ENCODE peak calls at places on chromosomes 1 and 21, in four cellular contexts. W is fibroblast of the aortic adventitia, Y is MCF 10A, P is CD14-positive monocyte. J is an unnamed sample.

GRCh38 chr21:30097791-30098190 is 68.8 kb downstream of the CLDN17 start:
- DNase-seq in W (no peak), Y (no peak), P (no peak), J (no peak)

GRCh38 chr1:240107058-240107684 is 15.5 kb downstream of the FMN2 start:
- DNase-seq in W (peak), Y (no peak), P (no peak), J (peak)

GRCh38 chr1:229893762-229894444 is 173.1 kb upstream of the GALNT2 start:
- DNase-seq in W (no peak), Y (peak), P (no peak), J (no peak)

GRCh38 chr1:212596798-212597197 is 11.8 kb upstream of the ATF3 start:
- DNase-seq in W (no peak), Y (no peak), P (no peak), J (no peak)

GRCh38 chr1:108878678-108879077 is 1.9 kb downstream of the GPSM2 start:
- DNase-seq in W (no peak), Y (peak), P (no peak), J (no peak)

GRCh38 chr1:37032660-37033354 is 1.5 kb downstream of the GRIK3 start:
- DNase-seq in W (no peak), Y (no peak), P (no peak), J (no peak)

GRCh38 chr21:38917045-38917774 is 111.5 kb downstream of the ETS2 start:
- DNase-seq in W (no peak), Y (no peak), P (no peak), J (no peak)

GRCh38 chr1:150022357-150022756 is 11.8 kb upstream of the OTUD7B start:
- DNase-seq in W (no peak), Y (no peak), P (no peak), J (no peak)

GRCh38 chr1:5828322-5828935 is 163.8 kb downstream of the NPHP4 start:
- DNase-seq in W (no peak), Y (no peak), P (no peak), J (no peak)

GRCh38 chr1:230681599-230681998 is 32.3 kb downstream of the AGT start:
- DNase-seq in W (peak), Y (peak), P (no peak), J (peak)

GRCh38 chr1:67130673-67131072 is 4.1 kb downstream of the C1orf141 start:
- DNase-seq in W (no peak), Y (peak), P (no peak), J (no peak)

GRCh38 chr1:201590474-201590873 is 51.5 kb downstream of the NAV1 start:
- DNase-seq in W (no peak), Y (no peak), P (no peak), J (no peak)

GRCh38 chr1:14677291-14677690 is 78.8 kb downstream of the KAZN start:
- DNase-seq in W (no peak), Y (no peak), P (no peak), J (no peak)

GRCh38 chr1:40247655-40248054 is at the start of gene TMCO2:
- DNase-seq in W (no peak), Y (no peak), P (no peak), J (no peak)

GRCh38 chr1:166975361-166976129 is at the start of gene ILDR2:
- DNase-seq in W (peak), Y (peak), P (no peak), J (peak)

GRCh38 chr1:178399177-178399728 is 97.5 kb downstream of the CLEC20A start:
- DNase-seq in W (no peak), Y (peak), P (no peak), J (no peak)

GRCh38 chr1:85581802-85582686 is 1.5 kb downstream of the CCN1 start:
- DNase-seq in W (peak), Y (peak), P (no peak), J (peak)

GRCh38 chr1:77056525-77056924 is 162.7 kb downstream of the PIGK start:
- DNase-seq in W (no peak), Y (peak), P (no peak), J (no peak)

GRCh38 chr1:112464501-112464900 is 44.3 kb upstream of the WNT2B start:
- DNase-seq in W (no peak), Y (no peak), P (no peak), J (no peak)

GRCh38 chr1:2292725-2293450 is 64.8 kb downstream of the SKI start:
- DNase-seq in W (no peak), Y (no peak), P (no peak), J (no peak)

GRCh38 chr1:168621356-168621755 is 45.0 kb downstream of the XCL1 start:
- DNase-seq in W (peak), Y (no peak), P (no peak), J (no peak)

GRCh38 chr1:94522304-94522703 is 19.3 kb downstream of the F3 start:
- DNase-seq in W (peak), Y (peak), P (no peak), J (peak)

GRCh38 chr1:82899017-82899416 is 1098.3 kb downstream of the ADGRL2 start:
- DNase-seq in W (no peak), Y (no peak), P (no peak), J (no peak)

GRCh38 chr1:204080163-204080903 is 7.4 kb downstream of the SOX13 start:
- DNase-seq in W (peak), Y (peak), P (no peak), J (peak)

GRCh38 chr1:50704126-50704525 is 255.9 kb downstream of the FAF1 start:
- DNase-seq in W (peak), Y (peak), P (no peak), J (peak)

GRCh38 chr1:5865774-5866173 is 126.5 kb downstream of the NPHP4 start:
- DNase-seq in W (no peak), Y (no peak), P (no peak), J (no peak)

GRCh38 chr1:15176120-15176519 is 22.6 kb downstream of the TMEM51 start:
- DNase-seq in W (no peak), Y (no peak), P (no peak), J (no peak)

GRCh38 chr1:3442901-3443300 is 11.6 kb upstream of the ARHGEF16 start:
- DNase-seq in W (no peak), Y (no peak), P (no peak), J (no peak)

GRCh38 chr1:193729429-193729828 is 543.0 kb upstream of the B3GALT2 start:
- DNase-seq in W (no peak), Y (peak), P (no peak), J (peak)

GRCh38 chr1:229768232-229768631 is 142.2 kb downstream of the URB2 start:
- DNase-seq in W (no peak), Y (no peak), P (no peak), J (no peak)

GRCh38 chr1:1295154-1295923 is 12.4 kb downstream of the ACAP3 start:
- DNase-seq in W (no peak), Y (no peak), P (no peak), J (no peak)

GRCh38 chr1:12433323-12434053 is 184.5 kb downstream of the DHRS3 start:
- DNase-seq in W (peak), Y (no peak), P (no peak), J (peak)

GRCh38 chr1:206518743-206519142 is 11.4 kb downstream of the RASSF5 start:
- DNase-seq in W (no peak), Y (no peak), P (no peak), J (no peak)

GRCh38 chr1:230073371-230074035 is 6.5 kb downstream of the GALNT2 start:
- DNase-seq in W (no peak), Y (peak), P (no peak), J (peak)

GRCh38 chr21:38341546-38342012 is 84.8 kb downstream of the KCNJ15 start:
- DNase-seq in W (peak), Y (peak), P (no peak), J (no peak)

GRCh38 chr1:185520188-185520935 is 203.3 kb upstream of the IVNS1ABP start:
- DNase-seq in W (no peak), Y (peak), P (no peak), J (no peak)

DNA sequence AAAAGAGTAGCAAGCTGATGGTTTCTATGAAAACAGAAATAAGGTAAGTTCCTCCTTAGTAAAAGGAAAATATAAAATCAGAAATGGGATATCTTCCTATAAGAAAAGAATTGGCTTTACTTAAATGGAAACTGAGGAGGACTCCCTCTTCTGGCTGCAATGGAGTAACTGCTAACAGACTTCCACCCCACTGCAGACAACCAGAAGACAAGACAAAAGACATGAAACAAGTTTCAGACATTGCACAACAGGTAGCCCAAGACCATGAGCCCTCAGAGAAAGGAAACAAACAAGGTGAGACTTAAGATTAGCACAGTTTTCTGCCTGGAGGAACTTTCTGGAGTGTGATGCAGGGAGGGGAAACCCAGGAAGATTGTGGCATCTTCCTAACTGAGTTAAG is 17.0 kb upstream of the OLFML2B start:
- DNase-seq in W (peak), Y (peak), P (no peak), J (peak)
- TF ChIP-seq CTCF in W (peak), Y (peak), P (no peak), J (peak)

GRCh38 chr1:38500891-38501290 is 358.7 kb downstream of the RRAGC start:
- DNase-seq in W (no peak), Y (peak), P (no peak), J (no peak)

GRCh38 chr1:38502772-38503171 is 356.8 kb downstream of the RRAGC start:
- DNase-seq in W (no peak), Y (peak), P (no peak), J (no peak)

GRCh38 chr1:38500352-38500751 is 359.2 kb downstream of the RRAGC start:
- DNase-seq in W (peak), Y (peak), P (no peak), J (no peak)

GRCh38 chr1:38497921-38498320 is 361.7 kb downstream of the RRAGC start:
- DNase-seq in W (no peak), Y (no peak), P (no peak), J (no peak)
- TF ChIP-seq CTCF in W (no peak), Y (no peak), P (no peak), J (no peak)

GRCh38 chr1:56578963-56579875 is at the start of gene PLPP3:
- DNase-seq in W (peak), Y (peak), P (peak), J (peak)

GRCh38 chr1:56575865-56576264 is 3.5 kb downstream of the PLPP3 start:
- DNase-seq in W (peak), Y (no peak), P (no peak), J (no peak)

GRCh38 chr1:56578664-56578962 is 750 bp downstream of the PLPP3 start:
- DNase-seq in W (no peak), Y (no peak), P (no peak), J (no peak)

GRCh38 chr1:56577859-56578663 is 1.3 kb downstream of the PLPP3 start:
- DNase-seq in W (peak), Y (peak), P (peak), J (peak)

GRCh38 chr1:56576880-56577858 is 2.2 kb downstream of the PLPP3 start:
- DNase-seq in W (peak), Y (peak), P (no peak), J (peak)
- TF ChIP-seq CTCF in W (peak), Y (peak), P (peak), J (peak)

GRCh38 chr1:28233264-28233606 is 406 bp upstream of the DNAJC8 start:
- DNase-seq in W (no peak), Y (no peak), P (no peak), J (no peak)

GRCh38 chr1:28236656-28237331 is 870 bp downstream of the ATP5IF1 start:
- DNase-seq in W (no peak), Y (no peak), P (no peak), J (no peak)

GRCh38 chr1:28232558-28233263 is at the start of gene DNAJC8:
- DNase-seq in W (peak), Y (peak), P (peak), J (peak)

GRCh38 chr1:28239004-28239403 is 3.1 kb downstream of the ATP5IF1 start:
- DNase-seq in W (no peak), Y (no peak), P (no peak), J (no peak)

DNA sequence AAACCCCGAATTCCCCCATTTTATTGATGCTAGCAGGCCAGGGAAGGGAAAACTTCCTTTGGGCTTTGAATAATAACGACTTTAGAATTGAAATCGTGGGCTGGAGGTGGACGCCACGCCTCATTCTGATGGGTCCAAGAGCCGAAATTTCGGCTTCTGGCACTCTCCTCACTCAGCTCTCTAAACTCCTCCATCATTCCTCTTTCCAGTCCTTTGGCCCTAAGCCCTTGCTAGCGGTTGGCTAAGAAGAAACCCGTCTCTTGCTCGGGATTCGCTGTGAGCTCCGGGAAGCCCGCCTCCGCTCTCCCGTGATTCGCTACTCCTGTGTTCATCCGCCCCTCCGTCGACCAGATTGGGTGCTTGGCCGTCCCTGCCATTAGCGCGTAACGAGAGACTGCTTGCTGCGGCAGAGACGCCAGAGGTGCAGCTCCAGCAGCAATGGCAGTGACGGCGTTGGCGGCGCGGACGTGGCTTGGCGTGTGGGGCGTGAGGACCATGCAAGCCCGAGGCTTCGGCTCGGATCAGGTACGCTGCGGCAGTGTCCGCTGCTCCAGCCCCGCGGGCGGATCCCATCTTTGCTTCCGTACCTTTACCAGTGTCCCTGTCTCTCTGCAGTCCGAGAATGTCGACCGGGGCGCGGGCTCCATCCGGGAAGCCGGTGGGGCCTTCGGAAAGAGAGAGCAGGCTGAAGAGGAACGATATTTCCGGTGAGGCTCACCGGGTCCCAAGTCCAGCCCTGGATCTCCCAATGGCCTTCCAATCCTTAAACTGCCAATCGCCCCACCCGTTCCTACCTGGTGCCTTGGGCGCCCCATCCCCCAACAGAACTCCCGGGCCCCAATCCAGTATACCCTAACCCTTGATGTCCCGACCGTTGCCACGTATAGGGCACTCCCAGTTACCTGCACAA is at the start of gene ATP5IF1:
- DNase-seq in W (peak), Y (peak), P (peak), J (peak)
- TF ChIP-seq CTCF in W (no peak), Y (no peak), P (no peak), J (no peak)

GRCh38 chr21:31343030-31343510 is 991 bp downstream of the TIAM1 start:
- DNase-seq in W (no peak), Y (no peak), P (no peak), J (no peak)
- TF ChIP-seq CTCF in W (no peak), Y (no peak), P (no peak), J (no peak)

J was measured in IMR-90.